ENCODE peak calls at places on chromosomes 3 and 15, in six cellular contexts. R is fibroblast of mammary gland, C is RWPE1, J is Calu3, L is IMR-90, P is choroid plexus epithelial cell. V is an unnamed sample.
A peak's percentile ranks its signal among the peaks of the same experiment; 100 is the strongest.

GRCh38 chr3:170642882-170643601 is 57.2 kb upstream of the SLC7A14 start:
- DNase-seq in R (no peak), C (no peak), J (no peak), L (no peak), P (no peak), V (no peak)

GRCh38 chr3:9422712-9423424 is 25.5 kb downstream of the SETD5 start:
- DNase-seq in R (peak; percentile 98), C (peak; percentile 70), J (peak; percentile 79), L (peak; percentile 98), P (peak; percentile 99), V (peak; percentile 27)

GRCh38 chr3:141610993-141611392 is 124.2 kb downstream of the RASA2 start:
- DNase-seq in R (no peak), C (no peak), J (no peak), L (no peak), P (no peak), V (no peak)

GRCh38 chr3:55532806-55533205 is 45.7 kb upstream of the WNT5A start:
- DNase-seq in R (no peak), C (no peak), J (no peak), L (no peak), P (peak; percentile 44), V (no peak)

GRCh38 chr15:43748376-43748775 is 2.1 kb downstream of the PDIA3 start:
- DNase-seq in R (peak; percentile 66), C (peak; percentile 31), J (no peak), L (peak; percentile 24), P (peak; percentile 34), V (no peak)

GRCh38 chr3:50525987-50526386 is 22.6 kb upstream of the CACNA2D2 start:
- DNase-seq in R (peak; percentile 53), C (peak; percentile 78), J (peak; percentile 57), L (peak; percentile 30), P (peak; percentile 63), V (peak; percentile 56)

GRCh38 chr3:72169120-72169519 is 384.2 kb upstream of the PROK2 start:
- DNase-seq in R (no peak), C (no peak), J (no peak), L (no peak), P (no peak), V (no peak)

GRCh38 chr3:180252683-180253082 is 215.9 kb upstream of the PEX5L start:
- DNase-seq in R (no peak), C (peak; percentile 20), J (peak; percentile 34), L (no peak), P (no peak), V (no peak)

GRCh38 chr15:31480356-31481058 is 153.9 kb downstream of the KLF13 start:
- DNase-seq in R (no peak), C (no peak), J (no peak), L (no peak), P (no peak), V (no peak)

GRCh38 chr3:186694288-186695032 is 22.7 kb upstream of the KNG1 start:
- DNase-seq in R (no peak), C (peak; percentile 27), J (no peak), L (no peak), P (no peak), V (no peak)

GRCh38 chr15:94480289-94480834 is 249.0 kb downstream of the MCTP2 start:
- DNase-seq in R (no peak), C (no peak), J (no peak), L (no peak), P (no peak), V (no peak)

GRCh38 chr15:77002954-77003912 is 8.3 kb downstream of the PSTPIP1 start:
- DNase-seq in R (no peak), C (no peak), J (no peak), L (no peak), P (no peak), V (no peak)

GRCh38 chr3:162285252-162285651 is 788.6 kb downstream of the OTOL1 start:
- DNase-seq in R (no peak), C (no peak), J (no peak), L (no peak), P (no peak), V (no peak)

GRCh38 chr3:193052294-193052693 is 134.6 kb upstream of the MB21D2 start:
- DNase-seq in R (peak; percentile 19), C (no peak), J (no peak), L (no peak), P (peak; percentile 13), V (no peak)

GRCh38 chr15:39785139-39785538 is 2.5 kb upstream of the FSIP1 start:
- DNase-seq in R (no peak), C (no peak), J (no peak), L (no peak), P (no peak), V (no peak)

GRCh38 chr3:140205598-140205997 is 270.6 kb downstream of the CLSTN2 start:
- DNase-seq in R (no peak), C (no peak), J (no peak), L (no peak), P (no peak), V (no peak)

GRCh38 chr3:140204271-140204984 is 269.4 kb downstream of the CLSTN2 start:
- DNase-seq in R (no peak), C (no peak), J (no peak), L (no peak), P (no peak), V (no peak)

GRCh38 chr3:140203510-140203909 is 268.5 kb downstream of the CLSTN2 start:
- DNase-seq in R (no peak), C (no peak), J (no peak), L (no peak), P (no peak), V (no peak)

GRCh38 chr3:140207541-140207940 is 272.6 kb downstream of the CLSTN2 start:
- DNase-seq in R (no peak), C (no peak), J (no peak), L (no peak), P (no peak), V (no peak)

DNA sequence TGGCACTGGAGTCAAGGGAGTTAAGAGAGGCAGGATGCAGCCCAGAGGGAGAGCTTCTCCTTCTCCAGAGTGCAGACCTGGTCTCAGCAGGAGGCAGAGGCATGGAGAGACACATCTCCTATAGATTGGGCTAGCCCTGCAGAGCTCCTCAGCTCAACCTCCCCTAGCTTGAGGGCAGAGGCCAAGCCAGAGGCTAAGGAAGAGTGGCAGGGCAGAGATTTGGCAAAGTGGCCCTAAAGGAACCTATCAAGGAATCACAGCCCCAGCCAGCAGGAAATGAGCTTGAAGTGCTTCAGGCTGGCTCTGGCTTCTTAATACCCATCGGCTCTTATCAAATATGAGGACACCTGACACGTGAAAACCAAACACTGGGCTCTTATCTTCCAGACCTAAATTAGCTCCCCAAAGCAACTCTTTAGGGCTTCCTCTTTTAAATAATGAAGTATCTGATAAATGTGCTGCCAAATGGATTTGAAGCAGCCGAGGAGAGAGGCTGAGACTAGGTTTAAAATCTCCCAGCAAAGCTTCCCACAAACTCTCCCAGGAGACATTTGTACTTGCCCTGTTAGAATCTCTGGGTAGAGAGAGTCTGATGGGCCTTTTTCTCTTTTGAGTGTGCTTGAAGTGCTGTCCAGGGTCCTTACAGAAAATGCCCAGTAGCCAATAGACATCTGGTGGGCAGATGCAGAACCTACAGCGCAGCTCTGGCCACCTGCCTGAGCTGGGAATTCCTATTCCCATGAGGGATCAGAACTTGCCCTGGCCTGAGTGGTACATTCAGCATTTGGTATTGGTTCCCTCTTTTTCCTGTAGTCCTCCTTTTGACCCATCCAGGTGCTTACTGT is 271.4 kb downstream of the CLSTN2 start:
- DNase-seq in R (peak; percentile 58), C (peak; percentile 43), J (no peak), L (peak; percentile 18), P (peak; percentile 51), V (peak; percentile 61)
- TF ChIP-seq CTCF in R (peak; percentile 27), C (no peak), J (no peak), L (no peak), P (peak; percentile 38), V (peak; percentile 20)

DNA sequence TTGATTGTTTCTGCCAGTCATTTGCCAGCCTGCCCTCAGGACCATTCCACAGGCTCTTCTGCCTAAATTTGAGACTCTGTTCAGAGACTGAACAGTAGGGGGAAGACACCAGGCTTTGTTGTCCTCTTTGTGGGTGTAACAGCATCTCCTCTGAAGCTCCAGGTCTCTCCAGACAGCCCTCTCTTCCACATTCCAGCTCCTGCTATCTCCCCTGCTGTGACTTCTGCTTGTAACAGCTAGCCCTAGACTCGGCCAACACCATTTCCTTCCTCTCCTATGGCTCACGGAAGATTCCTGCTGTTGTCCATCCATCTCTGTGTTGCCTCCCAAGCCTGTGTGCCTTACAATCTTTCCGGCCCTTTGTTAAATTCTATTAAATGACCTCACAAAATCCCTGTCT is 40.2 kb downstream of the SUCLG2 start:
- DNase-seq in R (no peak), C (no peak), J (no peak), L (no peak), P (peak; percentile 67), V (no peak)
- TF ChIP-seq CTCF in R (no peak), C (no peak), J (no peak), L (no peak), P (peak; percentile 43), V (no peak)

GRCh38 chr3:115831864-115832263 is 208.6 kb downstream of the GAP43 start:
- DNase-seq in R (no peak), C (no peak), J (no peak), L (no peak), P (no peak), V (no peak)

GRCh38 chr3:115833074-115833473 is 209.8 kb downstream of the GAP43 start:
- DNase-seq in R (no peak), C (no peak), J (no peak), L (no peak), P (peak; percentile 57), V (no peak)

GRCh38 chr3:115835946-115836345 is 212.6 kb downstream of the GAP43 start:
- DNase-seq in R (peak; percentile 20), C (no peak), J (no peak), L (peak; percentile 7), P (peak; percentile 86), V (no peak)

GRCh38 chr3:115832265-115832664 is 209.0 kb downstream of the GAP43 start:
- DNase-seq in R (no peak), C (no peak), J (no peak), L (no peak), P (no peak), V (no peak)

DNA sequence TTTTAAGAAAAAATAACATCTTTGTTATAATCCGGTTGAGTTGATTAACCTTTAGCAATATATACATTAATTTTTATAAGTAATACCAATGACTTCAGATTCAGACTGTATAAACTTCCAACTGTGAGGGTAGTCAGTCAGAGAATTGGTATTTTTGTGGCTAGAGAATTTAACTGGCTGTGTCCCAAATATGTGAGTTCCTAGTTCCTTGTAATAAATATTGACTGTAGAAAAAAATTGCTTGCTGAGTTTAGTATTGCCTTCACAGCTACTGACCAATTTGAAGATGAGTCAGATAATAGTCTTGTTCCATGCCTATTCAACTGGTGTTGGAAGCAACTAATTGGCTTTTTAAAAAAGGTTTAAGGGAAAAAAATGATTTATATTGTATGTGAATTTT is 210.8 kb downstream of the GAP43 start:
- DNase-seq in R (peak; percentile 81), C (peak; percentile 26), J (no peak), L (peak; percentile 91), P (peak; percentile 92), V (no peak)
- TF ChIP-seq CTCF in R (no peak), C (no peak), J (no peak), L (no peak), P (no peak), V (no peak)

GRCh38 chr3:151580592-151580991 is 119.7 kb upstream of the IGSF10 start:
- DNase-seq in R (peak; percentile 89), C (no peak), J (no peak), L (peak; percentile 73), P (peak; percentile 93), V (no peak)

GRCh38 chr3:151581046-151581445 is 120.2 kb upstream of the IGSF10 start:
- DNase-seq in R (peak; percentile 46), C (no peak), J (no peak), L (no peak), P (peak; percentile 62), V (no peak)

GRCh38 chr3:151579571-151580270 is 118.9 kb upstream of the IGSF10 start:
- DNase-seq in R (peak; percentile 69), C (no peak), J (no peak), L (no peak), P (peak; percentile 75), V (no peak)

GRCh38 chr3:151576524-151576923 is 115.7 kb upstream of the IGSF10 start:
- DNase-seq in R (no peak), C (no peak), J (no peak), L (no peak), P (no peak), V (no peak)

GRCh38 chr3:151578495-151578894 is 117.6 kb upstream of the IGSF10 start:
- DNase-seq in R (no peak), C (no peak), J (no peak), L (no peak), P (no peak), V (no peak)
- TF ChIP-seq CTCF in R (no peak), C (no peak), J (no peak), L (no peak), P (no peak), V (no peak)

V was measured in endothelial cell.